ENCODE peak calls at places on chromosomes 3 and 15, in nine cellular contexts. J is SW480; I is GM20000; W is tibial artery; E is ACHN; Y is CD8-positive, alpha-beta memory T cell; H is activated T-cell treated with anti-CD3 and anti-CD28 coated beads for 1 hour; F is NCI-H2081; U is HS-27A. Z is an unnamed sample.

GRCh38 chr3:182248349-182248880 is 536.7 kb downstream of the SOX2 start:
- DNase-seq in U (no peak), Y (no peak), H (no peak), J (peak), F (peak), E (peak), I (peak), W (no peak), Z (no peak)

GRCh38 chr3:13452490-13453335 is 27.4 kb upstream of the HDAC11 start:
- DNase-seq in Y (peak), H (peak), U (no peak), E (peak), J (peak), I (peak), F (peak), W (peak), Z (no peak)

GRCh38 chr3:161939919-161940693 is 443.5 kb downstream of the OTOL1 start:
- DNase-seq in F (no peak), U (no peak), E (no peak), I (no peak), Y (no peak), W (no peak), J (no peak), H (no peak), Z (no peak)

GRCh38 chr3:43217633-43218032 is 68.7 kb upstream of the SNRK start:
- DNase-seq in H (no peak), Y (no peak), W (no peak), I (no peak), J (no peak), F (no peak), E (no peak), U (no peak), Z (peak)

GRCh38 chr15:42070276-42070965 is 23.9 kb downstream of the PLA2G4D start:
- DNase-seq in H (no peak), E (no peak), U (no peak), Y (no peak), F (no peak), I (no peak), J (no peak), W (no peak), Z (no peak)

GRCh38 chr3:31962801-31963205 is 18.3 kb downstream of the OSBPL10 start:
- DNase-seq in I (no peak), Y (no peak), W (no peak), U (no peak), F (no peak), H (no peak), E (no peak), J (no peak), Z (no peak)

GRCh38 chr3:172415323-172415722 is 32.9 kb downstream of the GHSR start:
- DNase-seq in F (no peak), J (peak), U (no peak), W (no peak), I (no peak), H (no peak), Y (no peak), E (no peak), Z (no peak)

GRCh38 chr15:88894348-88894818 is 961 bp downstream of the HAPLN3 start:
- DNase-seq in H (peak), F (peak), U (no peak), W (peak), E (peak), I (peak), Y (peak), J (no peak), Z (peak)

GRCh38 chr3:167167491-167167890 is 212.6 kb downstream of the ZBBX start:
- DNase-seq in J (no peak), H (no peak), E (no peak), U (no peak), I (no peak), W (no peak), Y (no peak), F (no peak), Z (no peak)

GRCh38 chr3:117853923-117854322 is 1144.3 kb downstream of the TUSC7 start:
- DNase-seq in W (no peak), H (no peak), Y (no peak), J (no peak), I (no peak), E (peak), U (no peak), F (peak), Z (no peak)

GRCh38 chr3:111906667-111907066 is 47.6 kb downstream of the PHLDB2 start:
- DNase-seq in H (no peak), J (no peak), U (no peak), E (no peak), W (no peak), I (no peak), Y (no peak), F (no peak), Z (no peak)